ENCODE peak calls at places on chromosomes 7 and 10, in five cellular contexts. One of them, this sample, is unnamed.

GRCh38 chr7:79332091-79332490 is 121.4 kb downstream of the MAGI2 start:
- DNase-seq in CD4-positive, alpha-beta memory T cell: no peak
- DNase-seq in substantia nigra: no peak
- DNase-seq in upper lobe of right lung: no peak
- DNase-seq in adrenal gland: no peak
- DNase-seq in this sample: no peak

GRCh38 chr7:107543338-107543993 is 20.3 kb downstream of the COG5 start:
- DNase-seq in CD4-positive, alpha-beta memory T cell: no peak
- DNase-seq in adrenal gland: no peak
- DNase-seq in upper lobe of right lung: no peak
- DNase-seq in substantia nigra: no peak
- DNase-seq in this sample: no peak

GRCh38 chr10:80457554-80458262 is 3.6 kb downstream of the TSPAN14 start:
- DNase-seq in substantia nigra: no peak
- DNase-seq in upper lobe of right lung: no peak
- DNase-seq in adrenal gland: no peak
- DNase-seq in CD4-positive, alpha-beta memory T cell: no peak
- DNase-seq in this sample: no peak

GRCh38 chr10:29698766-29699490 is 64.2 kb upstream of the SVIL start:
- DNase-seq in substantia nigra: no peak
- DNase-seq in upper lobe of right lung: no peak
- DNase-seq in CD4-positive, alpha-beta memory T cell: no peak
- DNase-seq in adrenal gland: no peak
- DNase-seq in this sample: no peak

GRCh38 chr10:12631787-12632562 is 282.6 kb downstream of the CAMK1D start:
- DNase-seq in upper lobe of right lung: no peak
- DNase-seq in substantia nigra: no peak
- DNase-seq in adrenal gland: no peak
- DNase-seq in CD4-positive, alpha-beta memory T cell: no peak
- DNase-seq in this sample: no peak

GRCh38 chr7:2701832-2702593 is 14.0 kb downstream of the AMZ1 start:
- DNase-seq in adrenal gland: peak
- DNase-seq in upper lobe of right lung: no peak
- DNase-seq in CD4-positive, alpha-beta memory T cell: no peak
- DNase-seq in substantia nigra: peak
- DNase-seq in this sample: no peak

GRCh38 chr10:79404231-79404609 is 41.2 kb downstream of the ZCCHC24 start:
- DNase-seq in CD4-positive, alpha-beta memory T cell: no peak
- DNase-seq in substantia nigra: no peak
- DNase-seq in upper lobe of right lung: peak
- DNase-seq in adrenal gland: peak
- DNase-seq in this sample: no peak

GRCh38 chr10:97131041-97131659 is 54.6 kb downstream of the SLIT1 start:
- DNase-seq in CD4-positive, alpha-beta memory T cell: no peak
- DNase-seq in adrenal gland: no peak
- DNase-seq in upper lobe of right lung: no peak
- DNase-seq in substantia nigra: no peak
- DNase-seq in this sample: no peak

GRCh38 chr10:78472542-78472890 is 438.9 kb downstream of the RPS24 start:
- DNase-seq in upper lobe of right lung: no peak
- DNase-seq in substantia nigra: peak
- DNase-seq in adrenal gland: no peak
- DNase-seq in CD4-positive, alpha-beta memory T cell: no peak
- DNase-seq in this sample: no peak

GRCh38 chr10:62258926-62259325 is 9.7 kb downstream of the RTKN2 start:
- DNase-seq in CD4-positive, alpha-beta memory T cell: no peak
- DNase-seq in substantia nigra: no peak
- DNase-seq in adrenal gland: no peak
- DNase-seq in upper lobe of right lung: no peak
- DNase-seq in this sample: peak

GRCh38 chr10:99754670-99755069 is 22.6 kb downstream of the CUTC start:
- DNase-seq in upper lobe of right lung: no peak
- DNase-seq in substantia nigra: no peak
- DNase-seq in CD4-positive, alpha-beta memory T cell: no peak
- DNase-seq in adrenal gland: no peak
- DNase-seq in this sample: no peak

GRCh38 chr10:43208147-43209063 is 58.5 kb downstream of the RASGEF1A start:
- DNase-seq in CD4-positive, alpha-beta memory T cell: no peak
- DNase-seq in substantia nigra: no peak
- DNase-seq in upper lobe of right lung: peak
- DNase-seq in adrenal gland: no peak
- DNase-seq in this sample: no peak

GRCh38 chr7:28328161-28328560 is 84.2 kb upstream of the CREB5 start:
- DNase-seq in upper lobe of right lung: no peak
- DNase-seq in substantia nigra: no peak
- DNase-seq in adrenal gland: no peak
- DNase-seq in CD4-positive, alpha-beta memory T cell: no peak
- DNase-seq in this sample: no peak

GRCh38 chr10:110503528-110504110 is 5.9 kb downstream of the DUSP5 start:
- DNase-seq in substantia nigra: no peak
- DNase-seq in adrenal gland: no peak
- DNase-seq in upper lobe of right lung: no peak
- DNase-seq in CD4-positive, alpha-beta memory T cell: no peak
- DNase-seq in this sample: no peak

GRCh38 chr7:5428470-5429252 is 5.0 kb upstream of the TNRC18 start:
- DNase-seq in substantia nigra: peak
- DNase-seq in adrenal gland: peak
- DNase-seq in CD4-positive, alpha-beta memory T cell: peak
- DNase-seq in upper lobe of right lung: peak
- DNase-seq in this sample: no peak
- H3K27ac ChIP-seq in substantia nigra: peak
- H3K27ac ChIP-seq in adrenal gland: peak
- H3K27ac ChIP-seq in CD4-positive, alpha-beta memory T cell: no peak
- H3K27ac ChIP-seq in upper lobe of right lung: peak
- H3K27ac ChIP-seq in this sample: peak

GRCh38 chr7:30934225-30934624 is 22.6 kb downstream of the AQP1 start:
- DNase-seq in upper lobe of right lung: peak
- DNase-seq in adrenal gland: no peak
- DNase-seq in substantia nigra: no peak
- DNase-seq in CD4-positive, alpha-beta memory T cell: no peak
- DNase-seq in this sample: no peak

GRCh38 chr7:30931927-30932540 is 20.4 kb downstream of the AQP1 start:
- DNase-seq in adrenal gland: no peak
- DNase-seq in CD4-positive, alpha-beta memory T cell: no peak
- DNase-seq in substantia nigra: no peak
- DNase-seq in upper lobe of right lung: peak
- DNase-seq in this sample: no peak

GRCh38 chr7:30934732-30935568 is 23.3 kb downstream of the AQP1 start:
- DNase-seq in CD4-positive, alpha-beta memory T cell: no peak
- DNase-seq in substantia nigra: no peak
- DNase-seq in upper lobe of right lung: no peak
- DNase-seq in adrenal gland: no peak
- DNase-seq in this sample: no peak

GRCh38 chr7:30932562-30932961 is 20.9 kb downstream of the AQP1 start:
- DNase-seq in substantia nigra: no peak
- DNase-seq in CD4-positive, alpha-beta memory T cell: no peak
- DNase-seq in adrenal gland: no peak
- DNase-seq in upper lobe of right lung: no peak
- DNase-seq in this sample: no peak

DNA sequence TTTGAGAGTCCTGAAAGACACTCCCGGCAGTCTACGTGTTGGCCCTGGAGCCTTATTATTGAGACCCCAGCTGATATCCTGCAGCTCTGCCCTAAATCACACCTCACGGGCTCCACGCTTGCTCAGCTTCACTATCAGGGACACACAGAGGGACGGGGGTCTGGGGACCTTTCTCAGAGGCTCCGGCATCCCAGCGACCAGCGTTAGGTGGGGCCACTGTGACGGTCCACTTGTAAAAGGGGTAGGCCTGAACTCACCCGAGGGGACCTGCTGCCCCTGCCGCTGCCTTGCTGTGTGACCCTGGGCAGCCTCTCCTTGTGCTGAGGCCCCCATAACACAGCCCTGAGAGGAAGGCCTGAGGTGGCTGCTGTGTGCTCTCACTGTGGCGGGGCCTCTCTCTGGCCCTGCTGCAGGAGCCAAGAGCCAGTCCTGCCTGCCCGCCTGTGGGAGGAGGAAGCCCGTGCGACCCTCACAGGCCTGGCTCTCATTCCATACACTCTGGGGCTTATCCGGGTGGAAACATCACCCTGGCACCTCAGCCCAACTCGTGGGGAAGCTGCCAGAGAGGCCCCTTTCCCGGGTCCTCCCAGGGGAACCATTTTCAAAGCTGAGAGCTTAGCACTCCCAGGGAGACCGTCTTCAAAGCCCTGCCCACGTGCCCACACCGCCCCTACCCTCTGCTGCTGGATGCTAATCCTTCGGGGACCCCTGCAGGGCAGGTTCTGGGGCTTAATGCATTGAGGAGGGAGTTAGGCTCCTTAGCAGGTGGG is 21.7 kb downstream of the AQP1 start:
- DNase-seq in adrenal gland: peak
- DNase-seq in substantia nigra: no peak
- DNase-seq in CD4-positive, alpha-beta memory T cell: no peak
- DNase-seq in upper lobe of right lung: peak
- DNase-seq in this sample: no peak
- H3K27ac ChIP-seq in adrenal gland: no peak
- H3K27ac ChIP-seq in substantia nigra: no peak
- H3K27ac ChIP-seq in CD4-positive, alpha-beta memory T cell: no peak
- H3K27ac ChIP-seq in upper lobe of right lung: no peak
- H3K27ac ChIP-seq in this sample: no peak

DNA sequence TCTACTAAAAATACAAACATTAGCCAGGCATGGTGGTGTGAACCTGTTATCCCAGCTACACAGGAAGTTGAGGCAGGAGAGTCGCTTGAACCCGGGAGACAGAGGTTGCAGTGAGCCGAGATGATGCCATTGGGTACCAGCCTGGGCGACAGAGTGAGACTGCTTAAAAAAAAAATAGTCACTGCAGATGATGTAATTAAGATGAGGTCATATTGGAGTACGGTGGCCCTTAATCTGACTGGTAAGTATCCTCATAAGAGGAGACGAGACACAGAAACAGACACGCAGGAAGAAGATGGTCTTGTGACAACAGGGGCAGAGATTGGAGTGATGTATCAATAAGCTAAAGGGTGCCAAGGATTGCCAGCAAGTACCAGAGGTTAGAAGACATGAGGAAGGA is 156.0 kb downstream of the FAM107B start:
- DNase-seq in adrenal gland: no peak
- DNase-seq in upper lobe of right lung: no peak
- DNase-seq in substantia nigra: no peak
- DNase-seq in CD4-positive, alpha-beta memory T cell: no peak
- DNase-seq in this sample: no peak
- H3K27ac ChIP-seq in adrenal gland: no peak
- H3K27ac ChIP-seq in upper lobe of right lung: no peak
- H3K27ac ChIP-seq in substantia nigra: no peak
- H3K27ac ChIP-seq in CD4-positive, alpha-beta memory T cell: no peak
- H3K27ac ChIP-seq in this sample: no peak

DNA sequence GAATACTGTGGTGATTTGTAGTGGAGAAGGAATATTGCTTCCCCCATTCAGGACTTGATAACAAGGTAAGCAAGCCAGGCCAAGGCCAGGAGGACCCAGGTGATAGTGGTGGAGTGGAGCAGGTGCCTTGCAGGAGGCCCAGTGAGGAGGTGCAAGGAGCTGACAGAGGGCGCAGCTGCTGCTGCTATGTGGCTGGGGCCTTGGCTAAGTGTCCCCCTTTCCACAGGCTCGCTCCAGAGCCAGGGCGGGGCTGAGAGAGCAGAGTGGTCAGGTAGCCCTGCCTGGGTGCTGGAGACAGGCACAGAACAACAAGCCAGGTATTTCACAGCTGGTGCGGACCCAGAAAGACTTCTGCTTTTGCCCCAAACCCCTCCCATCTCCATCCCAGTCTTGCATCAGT is 163.0 kb downstream of the EGFR start:
- DNase-seq in adrenal gland: no peak
- DNase-seq in CD4-positive, alpha-beta memory T cell: no peak
- DNase-seq in upper lobe of right lung: peak
- DNase-seq in substantia nigra: no peak
- DNase-seq in this sample: no peak
- H3K27ac ChIP-seq in adrenal gland: no peak
- H3K27ac ChIP-seq in CD4-positive, alpha-beta memory T cell: no peak
- H3K27ac ChIP-seq in upper lobe of right lung: no peak
- H3K27ac ChIP-seq in substantia nigra: no peak
- H3K27ac ChIP-seq in this sample: no peak

GRCh38 chr7:77544523-77544922 is 7.4 kb downstream of the PTPN12 start:
- DNase-seq in CD4-positive, alpha-beta memory T cell: no peak
- DNase-seq in adrenal gland: no peak
- DNase-seq in substantia nigra: no peak
- DNase-seq in upper lobe of right lung: no peak
- DNase-seq in this sample: no peak
- H3K27ac ChIP-seq in CD4-positive, alpha-beta memory T cell: no peak
- H3K27ac ChIP-seq in adrenal gland: no peak
- H3K27ac ChIP-seq in substantia nigra: no peak
- H3K27ac ChIP-seq in upper lobe of right lung: no peak
- H3K27ac ChIP-seq in this sample: no peak

DNA sequence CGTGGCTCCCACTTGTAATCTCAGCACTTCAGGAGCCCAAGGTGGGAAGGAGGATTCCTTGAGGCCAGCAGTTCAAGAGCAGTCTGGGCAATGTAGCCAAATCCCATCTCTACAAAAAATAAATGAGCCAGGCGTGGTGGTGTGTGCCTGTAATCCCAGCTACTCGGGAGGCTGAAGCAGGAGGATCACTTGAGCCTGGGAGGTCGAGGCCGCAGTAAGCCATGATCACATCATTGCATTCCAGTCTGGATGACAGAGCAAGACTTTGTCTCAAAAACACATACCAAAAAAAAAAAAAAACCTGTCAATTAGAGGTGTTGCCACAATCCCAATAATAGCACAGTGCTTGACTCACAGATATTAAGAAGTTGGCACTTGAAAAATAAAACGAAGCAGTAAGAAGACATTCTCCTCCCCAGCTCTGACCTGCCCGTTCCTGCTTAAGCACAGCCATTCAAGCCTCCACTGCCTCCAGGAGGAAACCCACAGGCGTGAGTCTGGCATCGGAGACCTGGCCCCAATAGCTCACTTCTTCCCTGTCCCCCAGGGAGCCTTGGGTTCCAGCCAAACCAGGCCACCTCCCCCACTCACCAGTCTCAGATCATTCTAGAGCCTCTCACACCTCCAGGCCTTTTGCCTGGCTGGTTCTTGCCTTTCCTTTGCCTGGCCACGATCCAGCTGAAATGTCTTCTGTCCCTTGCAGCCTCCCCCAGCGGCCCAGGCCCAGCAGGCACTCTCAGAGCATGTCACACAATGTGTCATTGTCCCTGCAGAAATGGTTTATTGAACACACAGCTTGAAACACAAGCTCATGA is 45.3 kb upstream of the GTF2I start:
- DNase-seq in substantia nigra: peak
- DNase-seq in CD4-positive, alpha-beta memory T cell: no peak
- DNase-seq in upper lobe of right lung: peak
- DNase-seq in adrenal gland: no peak
- DNase-seq in this sample: peak
- H3K27ac ChIP-seq in substantia nigra: peak
- H3K27ac ChIP-seq in CD4-positive, alpha-beta memory T cell: no peak
- H3K27ac ChIP-seq in upper lobe of right lung: peak
- H3K27ac ChIP-seq in adrenal gland: no peak
- H3K27ac ChIP-seq in this sample: peak

GRCh38 chr7:151631968-151632749 is 112.5 kb upstream of the RHEB start:
- DNase-seq in substantia nigra: peak
- DNase-seq in CD4-positive, alpha-beta memory T cell: peak
- DNase-seq in adrenal gland: peak
- DNase-seq in upper lobe of right lung: peak
- DNase-seq in this sample: no peak

GRCh38 chr7:151633516-151633812 is 113.8 kb upstream of the RHEB start:
- DNase-seq in substantia nigra: no peak
- DNase-seq in upper lobe of right lung: no peak
- DNase-seq in adrenal gland: no peak
- DNase-seq in CD4-positive, alpha-beta memory T cell: no peak
- DNase-seq in this sample: no peak

GRCh38 chr7:151637781-151638261 is 118.1 kb upstream of the RHEB start:
- DNase-seq in CD4-positive, alpha-beta memory T cell: no peak
- DNase-seq in adrenal gland: no peak
- DNase-seq in upper lobe of right lung: no peak
- DNase-seq in substantia nigra: no peak
- DNase-seq in this sample: no peak

GRCh38 chr7:151632750-151633515 is 113.2 kb upstream of the RHEB start:
- DNase-seq in CD4-positive, alpha-beta memory T cell: peak
- DNase-seq in upper lobe of right lung: peak
- DNase-seq in adrenal gland: peak
- DNase-seq in substantia nigra: no peak
- DNase-seq in this sample: no peak

GRCh38 chr7:151634643-151635042 is 114.9 kb upstream of the RHEB start:
- DNase-seq in upper lobe of right lung: no peak
- DNase-seq in CD4-positive, alpha-beta memory T cell: no peak
- DNase-seq in adrenal gland: no peak
- DNase-seq in substantia nigra: no peak
- DNase-seq in this sample: no peak
- H3K27ac ChIP-seq in upper lobe of right lung: no peak
- H3K27ac ChIP-seq in CD4-positive, alpha-beta memory T cell: no peak
- H3K27ac ChIP-seq in adrenal gland: no peak
- H3K27ac ChIP-seq in substantia nigra: no peak
- H3K27ac ChIP-seq in this sample: no peak

This sample was measured in epithelial cell of prostate.